ENCODE peak calls at places on chromosomes 4 and X, in seven cellular contexts. Y, H, B, W, S, C and X are unnamed samples.

GRCh38 chr4:82721819-82722423 is 76.7 kb downstream of the SCD5 start:
- DNase-seq in Y (no peak), H (peak), B (no peak), W (peak), S (no peak), C (no peak), X (peak)

GRCh38 chrX:110004210-110004609 is 1.3 kb downstream of the TMEM164 start:
- DNase-seq in Y (no peak), H (peak), B (no peak), W (no peak), S (no peak), C (peak), X (peak)

GRCh38 chr4:184762100-184762499 is 28.2 kb upstream of the CENPU start:
- DNase-seq in Y (no peak), H (no peak), B (no peak), W (peak), S (no peak), C (no peak), X (no peak)

GRCh38 chr4:57191523-57192034 is 81.4 kb upstream of the IGFBP7 start:
- DNase-seq in Y (no peak), H (peak), B (no peak), W (no peak), S (no peak), C (no peak), X (no peak)

GRCh38 chr4:120557372-120557771 is 365.2 kb downstream of the PRDM5 start:
- DNase-seq in Y (no peak), H (no peak), B (no peak), W (no peak), S (no peak), C (no peak), X (no peak)

GRCh38 chr4:174434455-174434854 is 87.8 kb downstream of the HPGD start:
- DNase-seq in Y (no peak), H (no peak), B (no peak), W (no peak), S (no peak), C (no peak), X (no peak)

GRCh38 chr4:14829795-14830194 is 172.5 kb upstream of the CPEB2 start:
- DNase-seq in Y (no peak), H (no peak), B (no peak), W (no peak), S (no peak), C (no peak), X (no peak)

GRCh38 chr4:145520172-145520571 is 38.5 kb downstream of the SMAD1 start:
- DNase-seq in Y (no peak), H (no peak), B (no peak), W (no peak), S (no peak), C (no peak), X (no peak)

GRCh38 chr4:81376720-81377119 is 95.0 kb downstream of the RASGEF1B start:
- DNase-seq in Y (no peak), H (no peak), B (no peak), W (no peak), S (no peak), C (no peak), X (no peak)

GRCh38 chrX:1384738-1385250 is 7.1 kb downstream of the SLC25A6 start:
- DNase-seq in Y (peak), H (no peak), B (no peak), W (no peak), S (no peak), C (peak), X (peak)

GRCh38 chr4:128322986-128323385 is 35.4 kb upstream of the PGRMC2 start:
- DNase-seq in Y (no peak), H (no peak), B (peak), W (no peak), S (no peak), C (no peak), X (no peak)

GRCh38 chr4:132396636-132397035 is 752.5 kb upstream of the PCDH10 start:
- DNase-seq in Y (no peak), H (no peak), B (no peak), W (no peak), S (no peak), C (no peak), X (no peak)

GRCh38 chr4:56313132-56313531 is 74.2 kb downstream of the AASDH start:
- DNase-seq in Y (no peak), H (no peak), B (no peak), W (no peak), S (no peak), C (no peak), X (no peak)

GRCh38 chr4:125132281-125132680 is 182.5 kb upstream of the FAT4 start:
- DNase-seq in Y (no peak), H (no peak), B (no peak), W (no peak), S (no peak), C (no peak), X (no peak)

GRCh38 chrX:108186811-108187210 is 95.2 kb downstream of the ATG4A start:
- DNase-seq in Y (no peak), H (no peak), B (peak), W (no peak), S (no peak), C (no peak), X (no peak)

GRCh38 chr4:78683352-78683751 is 92.8 kb upstream of the BMP2K start:
- DNase-seq in Y (no peak), H (no peak), B (no peak), W (peak), S (no peak), C (no peak), X (no peak)

GRCh38 chrX:13283512-13283911 is 36.3 kb downstream of the ATXN3L start:
- DNase-seq in Y (no peak), H (no peak), B (no peak), W (peak), S (no peak), C (no peak), X (peak)

GRCh38 chr4:8510611-8511285 is 69.4 kb upstream of the GPR78 start:
- DNase-seq in Y (no peak), H (no peak), B (no peak), W (no peak), S (no peak), C (no peak), X (no peak)

GRCh38 chr4:88027611-88028608 is 20.5 kb downstream of the PKD2 start:
- DNase-seq in Y (no peak), H (no peak), B (peak), W (no peak), S (no peak), C (no peak), X (no peak)